ENCODE peak calls at places on chromosomes 13 and 19, in eight cellular contexts. One of them, this sample, is unnamed.

GRCh38 chr19:12694641-12695040 is 1.8 kb downstream of the FBXW9 start:
- DNase-seq in brain microvascular endothelial cell: no peak
- DNase-seq in left ventricle myocardium inferior: no peak
- DNase-seq in AG09309: no peak
- DNase-seq in effector memory CD4-positive, alpha-beta T cell: no peak
- DNase-seq in lung: no peak
- DNase-seq in gastrocnemius medialis: no peak
- DNase-seq in breast epithelium: no peak
- DNase-seq in this sample: no peak

GRCh38 chr13:98495627-98496238 is 81.2 kb downstream of the STK24 start:
- DNase-seq in brain microvascular endothelial cell: no peak
- DNase-seq in left ventricle myocardium inferior: no peak
- DNase-seq in AG09309: no peak
- DNase-seq in effector memory CD4-positive, alpha-beta T cell: no peak
- DNase-seq in lung: no peak
- DNase-seq in gastrocnemius medialis: no peak
- DNase-seq in breast epithelium: no peak
- DNase-seq in this sample: no peak

GRCh38 chr19:45160870-45161714 is at the start of gene NKPD1:
- DNase-seq in brain microvascular endothelial cell: no peak
- DNase-seq in left ventricle myocardium inferior: no peak
- DNase-seq in AG09309: no peak
- DNase-seq in effector memory CD4-positive, alpha-beta T cell: no peak
- DNase-seq in lung: peak
- DNase-seq in gastrocnemius medialis: no peak
- DNase-seq in breast epithelium: peak
- DNase-seq in this sample: no peak

GRCh38 chr19:15471639-15472101 is 7.3 kb upstream of the RASAL3 start:
- DNase-seq in brain microvascular endothelial cell: no peak
- DNase-seq in left ventricle myocardium inferior: no peak
- DNase-seq in AG09309: no peak
- DNase-seq in effector memory CD4-positive, alpha-beta T cell: no peak
- DNase-seq in lung: no peak
- DNase-seq in gastrocnemius medialis: no peak
- DNase-seq in breast epithelium: peak
- DNase-seq in this sample: no peak

GRCh38 chr19:6761053-6761676 is 6.1 kb downstream of the SH2D3A start:
- DNase-seq in brain microvascular endothelial cell: no peak
- DNase-seq in left ventricle myocardium inferior: no peak
- DNase-seq in AG09309: no peak
- DNase-seq in effector memory CD4-positive, alpha-beta T cell: no peak
- DNase-seq in lung: no peak
- DNase-seq in gastrocnemius medialis: no peak
- DNase-seq in breast epithelium: no peak
- DNase-seq in this sample: no peak

GRCh38 chr13:79557666-79558065 is 76.7 kb downstream of the NDFIP2 start:
- DNase-seq in brain microvascular endothelial cell: no peak
- DNase-seq in left ventricle myocardium inferior: no peak
- DNase-seq in AG09309: no peak
- DNase-seq in effector memory CD4-positive, alpha-beta T cell: no peak
- DNase-seq in lung: no peak
- DNase-seq in gastrocnemius medialis: no peak
- DNase-seq in breast epithelium: no peak
- DNase-seq in this sample: no peak

GRCh38 chr13:109287553-109287952 is 498.8 kb downstream of the IRS2 start:
- DNase-seq in brain microvascular endothelial cell: no peak
- DNase-seq in left ventricle myocardium inferior: no peak
- DNase-seq in AG09309: no peak
- DNase-seq in effector memory CD4-positive, alpha-beta T cell: no peak
- DNase-seq in lung: no peak
- DNase-seq in gastrocnemius medialis: no peak
- DNase-seq in breast epithelium: no peak
- DNase-seq in this sample: no peak

GRCh38 chr19:38266981-38267597 is 2.7 kb downstream of the SPINT2 start:
- DNase-seq in brain microvascular endothelial cell: peak
- DNase-seq in left ventricle myocardium inferior: no peak
- DNase-seq in AG09309: no peak
- DNase-seq in effector memory CD4-positive, alpha-beta T cell: no peak
- DNase-seq in lung: no peak
- DNase-seq in gastrocnemius medialis: no peak
- DNase-seq in breast epithelium: no peak
- DNase-seq in this sample: no peak

GRCh38 chr13:75826391-75826790 is 190.3 kb downstream of the LMO7 start:
- DNase-seq in brain microvascular endothelial cell: no peak
- DNase-seq in left ventricle myocardium inferior: no peak
- DNase-seq in AG09309: no peak
- DNase-seq in effector memory CD4-positive, alpha-beta T cell: no peak
- DNase-seq in lung: no peak
- DNase-seq in gastrocnemius medialis: no peak
- DNase-seq in breast epithelium: no peak
- DNase-seq in this sample: no peak

GRCh38 chr19:33390120-33390907 is 16.8 kb downstream of the CEBPG start:
- DNase-seq in brain microvascular endothelial cell: no peak
- DNase-seq in left ventricle myocardium inferior: peak
- DNase-seq in AG09309: no peak
- DNase-seq in effector memory CD4-positive, alpha-beta T cell: no peak
- DNase-seq in lung: peak
- DNase-seq in gastrocnemius medialis: peak
- DNase-seq in breast epithelium: peak
- DNase-seq in this sample: no peak

GRCh38 chr19:45115809-45116615 is 23.0 kb downstream of the PPP1R37 start:
- DNase-seq in brain microvascular endothelial cell: no peak
- DNase-seq in left ventricle myocardium inferior: no peak
- DNase-seq in AG09309: no peak
- DNase-seq in effector memory CD4-positive, alpha-beta T cell: no peak
- DNase-seq in lung: no peak
- DNase-seq in gastrocnemius medialis: peak
- DNase-seq in breast epithelium: no peak
- DNase-seq in this sample: no peak

GRCh38 chr19:49533551-49534488 is 6.0 kb downstream of the RCN3 start:
- DNase-seq in brain microvascular endothelial cell: peak
- DNase-seq in left ventricle myocardium inferior: peak
- DNase-seq in AG09309: no peak
- DNase-seq in effector memory CD4-positive, alpha-beta T cell: peak
- DNase-seq in lung: peak
- DNase-seq in gastrocnemius medialis: peak
- DNase-seq in breast epithelium: peak
- DNase-seq in this sample: no peak

GRCh38 chr19:18719541-18719940 is 36.1 kb downstream of the CRTC1 start:
- DNase-seq in brain microvascular endothelial cell: no peak
- DNase-seq in left ventricle myocardium inferior: no peak
- DNase-seq in AG09309: no peak
- DNase-seq in effector memory CD4-positive, alpha-beta T cell: no peak
- DNase-seq in lung: no peak
- DNase-seq in gastrocnemius medialis: no peak
- DNase-seq in breast epithelium: no peak
- DNase-seq in this sample: no peak

GRCh38 chr19:16035601-16036297 is 40.5 kb upstream of the TPM4 start:
- DNase-seq in brain microvascular endothelial cell: no peak
- DNase-seq in left ventricle myocardium inferior: no peak
- DNase-seq in AG09309: no peak
- DNase-seq in effector memory CD4-positive, alpha-beta T cell: no peak
- DNase-seq in lung: no peak
- DNase-seq in gastrocnemius medialis: no peak
- DNase-seq in breast epithelium: peak
- DNase-seq in this sample: no peak

GRCh38 chr19:38250821-38251563 is 5.2 kb downstream of the PPP1R14A start:
- DNase-seq in brain microvascular endothelial cell: peak
- DNase-seq in left ventricle myocardium inferior: peak
- DNase-seq in AG09309: no peak
- DNase-seq in effector memory CD4-positive, alpha-beta T cell: no peak
- DNase-seq in lung: no peak
- DNase-seq in gastrocnemius medialis: peak
- DNase-seq in breast epithelium: no peak
- DNase-seq in this sample: no peak

GRCh38 chr13:49058761-49059160 is 83.0 kb downstream of the FNDC3A start:
- DNase-seq in brain microvascular endothelial cell: no peak
- DNase-seq in left ventricle myocardium inferior: no peak
- DNase-seq in AG09309: no peak
- DNase-seq in effector memory CD4-positive, alpha-beta T cell: no peak
- DNase-seq in lung: no peak
- DNase-seq in gastrocnemius medialis: no peak
- DNase-seq in breast epithelium: no peak
- DNase-seq in this sample: no peak

GRCh38 chr13:96100457-96101220 is 10.7 kb downstream of the HS6ST3 start:
- DNase-seq in brain microvascular endothelial cell: no peak
- DNase-seq in left ventricle myocardium inferior: no peak
- DNase-seq in AG09309: no peak
- DNase-seq in effector memory CD4-positive, alpha-beta T cell: no peak
- DNase-seq in lung: no peak
- DNase-seq in gastrocnemius medialis: no peak
- DNase-seq in breast epithelium: no peak
- DNase-seq in this sample: no peak

GRCh38 chr13:27012482-27013197 is 159.0 kb downstream of the USP12 start:
- DNase-seq in brain microvascular endothelial cell: no peak
- DNase-seq in left ventricle myocardium inferior: no peak
- DNase-seq in AG09309: peak
- DNase-seq in effector memory CD4-positive, alpha-beta T cell: no peak
- DNase-seq in lung: no peak
- DNase-seq in gastrocnemius medialis: no peak
- DNase-seq in breast epithelium: no peak
- DNase-seq in this sample: peak

GRCh38 chr19:30253581-30253996 is 118.6 kb upstream of the ZNF536 start:
- DNase-seq in brain microvascular endothelial cell: no peak
- DNase-seq in left ventricle myocardium inferior: no peak
- DNase-seq in AG09309: no peak
- DNase-seq in effector memory CD4-positive, alpha-beta T cell: no peak
- DNase-seq in lung: no peak
- DNase-seq in gastrocnemius medialis: no peak
- DNase-seq in breast epithelium: no peak
- DNase-seq in this sample: no peak

GRCh38 chr13:112760440-112760839 is 70.6 kb downstream of the ATP11A start:
- DNase-seq in brain microvascular endothelial cell: no peak
- DNase-seq in left ventricle myocardium inferior: no peak
- DNase-seq in AG09309: no peak
- DNase-seq in effector memory CD4-positive, alpha-beta T cell: no peak
- DNase-seq in lung: no peak
- DNase-seq in gastrocnemius medialis: no peak
- DNase-seq in breast epithelium: no peak
- DNase-seq in this sample: no peak
- H3K4me3 ChIP-seq in brain microvascular endothelial cell: no peak
- H3K4me3 ChIP-seq in left ventricle myocardium inferior: peak
- H3K4me3 ChIP-seq in AG09309: no peak
- H3K4me3 ChIP-seq in effector memory CD4-positive, alpha-beta T cell: no peak
- H3K4me3 ChIP-seq in lung: no peak
- H3K4me3 ChIP-seq in gastrocnemius medialis: no peak
- H3K4me3 ChIP-seq in breast epithelium: no peak
- H3K4me3 ChIP-seq in this sample: no peak

DNA sequence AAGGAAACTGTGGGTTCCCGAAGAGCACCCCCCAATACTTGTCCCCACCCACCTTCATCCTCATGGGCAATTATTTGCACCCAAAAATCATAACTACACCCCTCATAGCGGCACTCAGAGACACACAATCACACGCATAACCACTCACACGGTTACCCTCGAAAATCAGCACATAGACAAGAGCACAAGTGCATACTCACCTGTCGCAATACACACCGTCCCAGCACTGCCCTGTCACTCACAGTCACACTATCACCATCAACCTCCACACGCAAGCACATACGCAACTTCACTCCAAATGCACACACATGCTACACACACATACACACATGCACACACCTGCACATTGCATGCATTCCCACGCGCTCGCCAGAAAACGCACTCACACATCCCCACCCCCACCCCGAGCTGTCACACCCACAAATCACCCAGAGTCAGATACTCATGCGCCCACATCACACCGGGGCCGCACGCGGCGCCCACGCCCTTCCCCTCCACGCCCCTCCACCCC is 535 bp downstream of the COL5A3 start:
- DNase-seq in brain microvascular endothelial cell: no peak
- DNase-seq in left ventricle myocardium inferior: no peak
- DNase-seq in AG09309: no peak
- DNase-seq in effector memory CD4-positive, alpha-beta T cell: no peak
- DNase-seq in lung: no peak
- DNase-seq in gastrocnemius medialis: no peak
- DNase-seq in breast epithelium: no peak
- DNase-seq in this sample: no peak
- H3K4me3 ChIP-seq in brain microvascular endothelial cell: peak
- H3K4me3 ChIP-seq in left ventricle myocardium inferior: peak
- H3K4me3 ChIP-seq in AG09309: peak
- H3K4me3 ChIP-seq in effector memory CD4-positive, alpha-beta T cell: no peak
- H3K4me3 ChIP-seq in lung: peak
- H3K4me3 ChIP-seq in gastrocnemius medialis: peak
- H3K4me3 ChIP-seq in breast epithelium: peak
- H3K4me3 ChIP-seq in this sample: peak

DNA sequence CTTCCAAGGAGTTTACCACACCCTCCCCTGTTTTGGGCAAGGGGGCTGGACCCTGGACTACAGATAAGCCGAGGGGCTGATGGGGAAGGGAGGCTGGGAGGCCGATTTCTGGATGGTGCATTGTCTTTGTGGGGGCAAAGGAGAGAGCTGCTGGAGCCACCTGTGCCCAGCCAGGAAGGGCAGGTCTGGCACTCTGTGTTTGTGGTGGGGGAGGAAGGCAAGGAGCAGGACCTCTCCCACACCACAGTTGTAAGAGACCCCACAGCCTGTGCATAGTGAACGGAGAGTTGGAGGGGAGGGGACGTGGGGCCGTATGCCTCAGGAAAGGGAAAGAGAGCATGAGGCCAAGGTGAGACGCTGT is 16.0 kb upstream of the PRR19 start:
- DNase-seq in brain microvascular endothelial cell: no peak
- DNase-seq in left ventricle myocardium inferior: no peak
- DNase-seq in AG09309: no peak
- DNase-seq in effector memory CD4-positive, alpha-beta T cell: no peak
- DNase-seq in lung: no peak
- DNase-seq in gastrocnemius medialis: no peak
- DNase-seq in breast epithelium: no peak
- DNase-seq in this sample: no peak
- H3K4me3 ChIP-seq in brain microvascular endothelial cell: peak
- H3K4me3 ChIP-seq in left ventricle myocardium inferior: peak
- H3K4me3 ChIP-seq in AG09309: no peak
- H3K4me3 ChIP-seq in effector memory CD4-positive, alpha-beta T cell: no peak
- H3K4me3 ChIP-seq in lung: no peak
- H3K4me3 ChIP-seq in gastrocnemius medialis: no peak
- H3K4me3 ChIP-seq in breast epithelium: peak
- H3K4me3 ChIP-seq in this sample: peak

GRCh38 chr13:30648522-30649012 is 30.8 kb downstream of the USPL1 start:
- DNase-seq in brain microvascular endothelial cell: no peak
- DNase-seq in left ventricle myocardium inferior: no peak
- DNase-seq in AG09309: no peak
- DNase-seq in effector memory CD4-positive, alpha-beta T cell: no peak
- DNase-seq in lung: no peak
- DNase-seq in gastrocnemius medialis: no peak
- DNase-seq in breast epithelium: no peak
- DNase-seq in this sample: no peak

GRCh38 chr13:30654430-30654829 is 36.7 kb downstream of the USPL1 start:
- DNase-seq in brain microvascular endothelial cell: no peak
- DNase-seq in left ventricle myocardium inferior: no peak
- DNase-seq in AG09309: no peak
- DNase-seq in effector memory CD4-positive, alpha-beta T cell: no peak
- DNase-seq in lung: no peak
- DNase-seq in gastrocnemius medialis: no peak
- DNase-seq in breast epithelium: no peak
- DNase-seq in this sample: no peak

GRCh38 chr13:30656178-30656577 is 38.5 kb downstream of the USPL1 start:
- DNase-seq in brain microvascular endothelial cell: no peak
- DNase-seq in left ventricle myocardium inferior: no peak
- DNase-seq in AG09309: no peak
- DNase-seq in effector memory CD4-positive, alpha-beta T cell: no peak
- DNase-seq in lung: no peak
- DNase-seq in gastrocnemius medialis: no peak
- DNase-seq in breast epithelium: no peak
- DNase-seq in this sample: no peak

GRCh38 chr13:30647824-30648521 is 30.3 kb downstream of the USPL1 start:
- DNase-seq in brain microvascular endothelial cell: no peak
- DNase-seq in left ventricle myocardium inferior: no peak
- DNase-seq in AG09309: no peak
- DNase-seq in effector memory CD4-positive, alpha-beta T cell: no peak
- DNase-seq in lung: no peak
- DNase-seq in gastrocnemius medialis: no peak
- DNase-seq in breast epithelium: no peak
- DNase-seq in this sample: no peak

GRCh38 chr13:30652746-30653145 is 35.0 kb downstream of the USPL1 start:
- DNase-seq in brain microvascular endothelial cell: no peak
- DNase-seq in left ventricle myocardium inferior: no peak
- DNase-seq in AG09309: no peak
- DNase-seq in effector memory CD4-positive, alpha-beta T cell: no peak
- DNase-seq in lung: no peak
- DNase-seq in gastrocnemius medialis: no peak
- DNase-seq in breast epithelium: no peak
- DNase-seq in this sample: no peak
- H3K4me3 ChIP-seq in brain microvascular endothelial cell: no peak
- H3K4me3 ChIP-seq in left ventricle myocardium inferior: no peak
- H3K4me3 ChIP-seq in AG09309: no peak
- H3K4me3 ChIP-seq in effector memory CD4-positive, alpha-beta T cell: no peak
- H3K4me3 ChIP-seq in lung: no peak
- H3K4me3 ChIP-seq in gastrocnemius medialis: no peak
- H3K4me3 ChIP-seq in breast epithelium: no peak
- H3K4me3 ChIP-seq in this sample: no peak